ENCODE peak calls at places on chromosomes 11 and 22, in four cellular contexts. One of them, this sample, is unnamed.

GRCh38 chr11:72685560-72686480 is 11.6 kb upstream of the PDE2A start:
- DNase-seq in A549: no peak
- DNase-seq in neural progenitor cell: no peak
- DNase-seq in endodermal cell: peak; percentile 63
- DNase-seq in this sample: peak; percentile 53

GRCh38 chr11:45847908-45848316 is 637 bp downstream of the CRY2 start:
- DNase-seq in A549: peak; percentile 42
- DNase-seq in endodermal cell: peak; percentile 80
- DNase-seq in neural progenitor cell: peak; percentile 71
- DNase-seq in this sample: no peak

GRCh38 chr11:8801121-8801520 is 109.9 kb upstream of the AKIP1 start:
- DNase-seq in A549: no peak
- DNase-seq in endodermal cell: peak; percentile 64
- DNase-seq in neural progenitor cell: no peak
- DNase-seq in this sample: no peak

GRCh38 chr11:101438126-101438525 is 145.7 kb downstream of the TRPC6 start:
- DNase-seq in A549: no peak
- DNase-seq in neural progenitor cell: no peak
- DNase-seq in endodermal cell: no peak
- DNase-seq in this sample: no peak

GRCh38 chr11:123454060-123454651 is 24.1 kb downstream of the GRAMD1B start:
- DNase-seq in endodermal cell: no peak
- DNase-seq in neural progenitor cell: no peak
- DNase-seq in A549: peak; percentile 97
- DNase-seq in this sample: no peak

GRCh38 chr11:12285811-12286222 is 91.6 kb upstream of the PARVA start:
- DNase-seq in A549: no peak
- DNase-seq in neural progenitor cell: no peak
- DNase-seq in endodermal cell: no peak
- DNase-seq in this sample: no peak

GRCh38 chr22:34878996-34879395 is 187.0 kb upstream of the ISX start:
- DNase-seq in endodermal cell: no peak
- DNase-seq in neural progenitor cell: no peak
- DNase-seq in A549: no peak
- DNase-seq in this sample: no peak

GRCh38 chr11:131375936-131376335 is 5.5 kb downstream of the NTM start:
- DNase-seq in neural progenitor cell: no peak
- DNase-seq in endodermal cell: no peak
- DNase-seq in A549: no peak
- DNase-seq in this sample: no peak

GRCh38 chr22:36940676-36941075 is 27.2 kb downstream of the CSF2RB start:
- DNase-seq in A549: no peak
- DNase-seq in neural progenitor cell: no peak
- DNase-seq in endodermal cell: peak; percentile 41
- DNase-seq in this sample: no peak

GRCh38 chr11:130051077-130051476 is 18.6 kb upstream of the APLP2 start:
- DNase-seq in neural progenitor cell: no peak
- DNase-seq in endodermal cell: no peak
- DNase-seq in A549: no peak
- DNase-seq in this sample: no peak

GRCh38 chr11:9748361-9748970 is 84.6 kb downstream of the SWAP70 start:
- DNase-seq in endodermal cell: peak; percentile 77
- DNase-seq in A549: peak; percentile 85
- DNase-seq in neural progenitor cell: peak; percentile 65
- DNase-seq in this sample: no peak

GRCh38 chr11:65027213-65028067 is at the start of gene SNX15:
- DNase-seq in A549: peak; percentile 97
- DNase-seq in endodermal cell: peak; percentile 97
- DNase-seq in neural progenitor cell: peak; percentile 98
- DNase-seq in this sample: peak; percentile 87

GRCh38 chr22:22882033-22882717 is 5.4 kb upstream of the IGLL5 start:
- DNase-seq in endodermal cell: peak; percentile 55
- DNase-seq in A549: no peak
- DNase-seq in neural progenitor cell: no peak
- DNase-seq in this sample: no peak

GRCh38 chr11:46003647-46004046 is 81.2 kb downstream of the LARGE2 start:
- DNase-seq in A549: no peak
- DNase-seq in neural progenitor cell: no peak
- DNase-seq in endodermal cell: no peak
- DNase-seq in this sample: no peak

GRCh38 chr22:35258144-35258988 is 1.1 kb downstream of the HMGXB4 start:
- DNase-seq in neural progenitor cell: peak; percentile 85
- DNase-seq in A549: peak; percentile 10
- DNase-seq in endodermal cell: peak; percentile 74
- DNase-seq in this sample: no peak

GRCh38 chr22:19868333-19868732 is 13.7 kb upstream of the GNB1L start:
- DNase-seq in A549: no peak
- DNase-seq in neural progenitor cell: no peak
- DNase-seq in endodermal cell: peak; percentile 43
- DNase-seq in this sample: no peak

GRCh38 chr11:90250970-90251369 is 28.1 kb upstream of the CHORDC1 start:
- DNase-seq in neural progenitor cell: no peak
- DNase-seq in A549: no peak
- DNase-seq in endodermal cell: no peak
- DNase-seq in this sample: no peak

GRCh38 chr11:95577716-95578460 is 211.7 kb downstream of the FAM76B start:
- DNase-seq in A549: no peak
- DNase-seq in neural progenitor cell: no peak
- DNase-seq in endodermal cell: no peak
- DNase-seq in this sample: no peak

GRCh38 chr22:42673898-42674390 is 24.8 kb upstream of the CYB5R3 start:
- DNase-seq in neural progenitor cell: no peak
- DNase-seq in A549: no peak
- DNase-seq in endodermal cell: no peak
- DNase-seq in this sample: no peak

GRCh38 chr22:49838771-49839717 is 11.4 kb upstream of the BRD1 start:
- DNase-seq in neural progenitor cell: peak; percentile 37
- DNase-seq in A549: no peak
- DNase-seq in endodermal cell: peak; percentile 75
- DNase-seq in this sample: no peak

GRCh38 chr22:30327864-30328345 is 1.2 kb upstream of the TBC1D10A start:
- DNase-seq in neural progenitor cell: peak; percentile 31
- DNase-seq in endodermal cell: peak; percentile 77
- DNase-seq in A549: peak; percentile 31
- DNase-seq in this sample: no peak

GRCh38 chr11:45665206-45665932 is at the start of gene CHST1:
- DNase-seq in endodermal cell: peak; percentile 76
- DNase-seq in neural progenitor cell: peak; percentile 74
- DNase-seq in A549: peak; percentile 21
- DNase-seq in this sample: no peak

GRCh38 chr11:70420008-70420464 is 21.7 kb downstream of the CTTN start:
- DNase-seq in neural progenitor cell: no peak
- DNase-seq in endodermal cell: no peak
- DNase-seq in A549: no peak
- DNase-seq in this sample: no peak

GRCh38 chr11:73386026-73386425 is 9.8 kb downstream of the RELT start:
- DNase-seq in neural progenitor cell: no peak
- DNase-seq in A549: no peak
- DNase-seq in endodermal cell: no peak
- DNase-seq in this sample: no peak

GRCh38 chr11:68889948-68890446 is 13.6 kb downstream of the MRPL21 start:
- DNase-seq in neural progenitor cell: peak; percentile 71
- DNase-seq in endodermal cell: peak; percentile 87
- DNase-seq in A549: peak; percentile 42
- DNase-seq in this sample: peak; percentile 49

GRCh38 chr22:23182289-23183106 is 2.2 kb downstream of the BCR start:
- DNase-seq in A549: no peak
- DNase-seq in neural progenitor cell: peak; percentile 50
- DNase-seq in endodermal cell: peak; percentile 61
- DNase-seq in this sample: no peak

GRCh38 chr11:114342476-114342875 is 46.3 kb downstream of the NNMT start:
- DNase-seq in A549: no peak
- DNase-seq in neural progenitor cell: no peak
- DNase-seq in endodermal cell: no peak
- DNase-seq in this sample: no peak

GRCh38 chr22:41446057-41446501 is 522 bp downstream of the TOB2 start:
- DNase-seq in neural progenitor cell: peak; percentile 59
- DNase-seq in endodermal cell: peak; percentile 67
- DNase-seq in A549: no peak
- DNase-seq in this sample: no peak

GRCh38 chr11:129766858-129767604 is 48.6 kb upstream of the TMEM45B start:
- DNase-seq in endodermal cell: peak; percentile 87
- DNase-seq in neural progenitor cell: peak; percentile 63
- DNase-seq in A549: peak; percentile 41
- DNase-seq in this sample: no peak

GRCh38 chr11:69122337-69122641 is 33.4 kb upstream of the SMIM38 start:
- DNase-seq in endodermal cell: no peak
- DNase-seq in neural progenitor cell: no peak
- DNase-seq in A549: no peak
- DNase-seq in this sample: no peak

GRCh38 chr11:83671295-83671694 is 385.1 kb upstream of the CCDC90B start:
- DNase-seq in A549: no peak
- DNase-seq in endodermal cell: no peak
- DNase-seq in neural progenitor cell: no peak
- DNase-seq in this sample: no peak

GRCh38 chr11:113331988-113332387 is 17.6 kb downstream of the TTC12 start:
- DNase-seq in endodermal cell: no peak
- DNase-seq in neural progenitor cell: no peak
- DNase-seq in A549: no peak
- DNase-seq in this sample: no peak

GRCh38 chr11:115119136-115119535 is 385.1 kb downstream of the CADM1 start:
- DNase-seq in endodermal cell: no peak
- DNase-seq in neural progenitor cell: no peak
- DNase-seq in A549: no peak
- DNase-seq in this sample: no peak

GRCh38 chr11:64533501-64533900 is 57.5 kb upstream of the SLC22A12 start:
- DNase-seq in A549: no peak
- DNase-seq in neural progenitor cell: no peak
- DNase-seq in endodermal cell: no peak
- DNase-seq in this sample: no peak

GRCh38 chr11:43962383-43962969 is 20.0 kb downstream of the C11orf96 start:
- DNase-seq in A549: no peak
- DNase-seq in neural progenitor cell: peak; percentile 49
- DNase-seq in endodermal cell: no peak
- DNase-seq in this sample: no peak
- H3K4me3 ChIP-seq in A549: no peak overlapping the region
- H3K4me3 ChIP-seq in neural progenitor cell: peak overlapping the region; percentile 16
- H3K4me3 ChIP-seq in endodermal cell: no peak overlapping the region
- H3K4me3 ChIP-seq in this sample: no peak overlapping the region

GRCh38 chr11:61826930-61827572 is 1.0 kb upstream of the FADS2 start:
- DNase-seq in neural progenitor cell: no peak
- DNase-seq in A549: no peak
- DNase-seq in endodermal cell: no peak
- DNase-seq in this sample: no peak

GRCh38 chr11:61828629-61829407 is 718 bp downstream of the FADS2 start:
- DNase-seq in neural progenitor cell: peak; percentile 78
- DNase-seq in A549: peak; percentile 42
- DNase-seq in endodermal cell: peak; percentile 82
- DNase-seq in this sample: no peak

GRCh38 chr11:61827573-61828378 is at the start of gene FADS2:
- DNase-seq in endodermal cell: peak; percentile 98
- DNase-seq in A549: peak; percentile 93
- DNase-seq in neural progenitor cell: peak; percentile 94
- DNase-seq in this sample: peak; percentile 83

GRCh38 chr11:61829806-61830205 is 1.7 kb downstream of the FADS2 start:
- DNase-seq in neural progenitor cell: no peak
- DNase-seq in A549: no peak
- DNase-seq in endodermal cell: no peak
- DNase-seq in this sample: no peak

GRCh38 chr11:61828379-61828628 is 204 bp downstream of the FADS2 start:
- DNase-seq in neural progenitor cell: no peak
- DNase-seq in A549: no peak
- DNase-seq in endodermal cell: no peak
- DNase-seq in this sample: no peak
- H3K4me3 ChIP-seq in neural progenitor cell: peak overlapping the region; percentile 98
- H3K4me3 ChIP-seq in A549: peak overlapping the region; percentile 100
- H3K4me3 ChIP-seq in endodermal cell: peak overlapping the region; percentile 98
- H3K4me3 ChIP-seq in this sample: peak overlapping the region; percentile 72

GRCh38 chr11:26721967-26722366 is at the start of gene SLC5A12:
- DNase-seq in endodermal cell: no peak
- DNase-seq in A549: no peak
- DNase-seq in neural progenitor cell: no peak
- DNase-seq in this sample: no peak

GRCh38 chr11:26730711-26731460 is 9.0 kb upstream of the SLC5A12 start:
- DNase-seq in endodermal cell: no peak
- DNase-seq in A549: no peak
- DNase-seq in neural progenitor cell: no peak
- DNase-seq in this sample: no peak

DNA sequence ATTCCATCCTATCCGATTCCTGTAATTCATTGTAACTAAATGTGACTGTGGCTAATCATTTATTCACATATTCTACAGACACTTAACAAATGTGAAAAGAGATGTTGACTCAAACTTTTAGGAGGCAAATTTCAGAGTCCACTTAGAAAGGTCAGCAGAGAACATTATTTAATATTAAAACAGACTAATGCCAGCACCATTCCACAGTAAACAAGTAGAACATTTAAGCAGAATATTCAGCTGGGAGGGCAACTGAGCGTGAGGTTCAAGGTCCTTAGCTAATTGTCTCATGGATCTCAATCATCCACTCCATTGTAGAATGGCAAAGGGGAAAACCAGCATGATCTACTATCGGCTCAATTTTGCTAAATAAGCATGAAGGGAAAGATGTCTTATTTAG is 5.1 kb upstream of the SLC5A12 start:
- DNase-seq in A549: no peak
- DNase-seq in endodermal cell: no peak
- DNase-seq in neural progenitor cell: no peak
- DNase-seq in this sample: no peak
- H3K4me3 ChIP-seq in A549: no peak overlapping the region
- H3K4me3 ChIP-seq in endodermal cell: no peak overlapping the region
- H3K4me3 ChIP-seq in neural progenitor cell: no peak overlapping the region
- H3K4me3 ChIP-seq in this sample: no peak overlapping the region

GRCh38 chr11:74646215-74646614 is 53.8 kb downstream of the POLD3 start:
- DNase-seq in A549: no peak
- DNase-seq in neural progenitor cell: no peak
- DNase-seq in endodermal cell: no peak
- DNase-seq in this sample: no peak
- H3K4me3 ChIP-seq in A549: no peak overlapping the region
- H3K4me3 ChIP-seq in neural progenitor cell: no peak overlapping the region
- H3K4me3 ChIP-seq in endodermal cell: no peak overlapping the region
- H3K4me3 ChIP-seq in this sample: no peak overlapping the region

GRCh38 chr22:48182896-48183805 is 1420.7 kb downstream of the TBC1D22A start:
- DNase-seq in endodermal cell: no peak
- DNase-seq in A549: no peak
- DNase-seq in neural progenitor cell: no peak
- DNase-seq in this sample: no peak

GRCh38 chr22:48179571-48180546 is 1417.4 kb downstream of the TBC1D22A start:
- DNase-seq in neural progenitor cell: no peak
- DNase-seq in endodermal cell: no peak
- DNase-seq in A549: no peak
- DNase-seq in this sample: no peak

GRCh38 chr22:48180631-48181030 is 1418.2 kb downstream of the TBC1D22A start:
- DNase-seq in neural progenitor cell: no peak
- DNase-seq in endodermal cell: no peak
- DNase-seq in A549: no peak
- DNase-seq in this sample: no peak

GRCh38 chr22:48182036-48182435 is 1419.6 kb downstream of the TBC1D22A start:
- DNase-seq in endodermal cell: no peak
- DNase-seq in neural progenitor cell: no peak
- DNase-seq in A549: no peak
- DNase-seq in this sample: no peak

GRCh38 chr22:48181168-48181955 is 1418.9 kb downstream of the TBC1D22A start:
- DNase-seq in A549: no peak
- DNase-seq in endodermal cell: no peak
- DNase-seq in neural progenitor cell: no peak
- DNase-seq in this sample: no peak
- H3K4me3 ChIP-seq in A549: no peak overlapping the region
- H3K4me3 ChIP-seq in endodermal cell: no peak overlapping the region
- H3K4me3 ChIP-seq in neural progenitor cell: no peak overlapping the region
- H3K4me3 ChIP-seq in this sample: no peak overlapping the region